ENCODE peak calls at places on chromosomes 5 and 9, in six cellular contexts. E is sigmoid colon, L is Peyer's patch, C is A549, Z is body of pancreas, O is prostate gland. N is an unnamed sample.

GRCh38 chr5:42840279-42840678 is 28.6 kb upstream of the SELENOP start:
- DNase-seq in E (peak; percentile 81), L (peak; percentile 57), C (no peak), Z (peak; percentile 27), O (peak; percentile 53), N (no peak)

GRCh38 chr9:126947529-126947928 is 32.9 kb downstream of the RALGPS1 start:
- DNase-seq in E (no peak), L (no peak), C (no peak), Z (no peak), O (no peak), N (no peak)

GRCh38 chr5:170228756-170229459 is 3.9 kb upstream of the C5orf58 start:
- DNase-seq in E (no peak), L (no peak), C (no peak), Z (no peak), O (no peak), N (no peak)

GRCh38 chr9:135000647-135001245 is 83.0 kb upstream of the FCN1 start:
- DNase-seq in E (no peak), L (no peak), C (peak; percentile 11), Z (no peak), O (no peak), N (no peak)

GRCh38 chr9:115653231-115653630 is 500.4 kb upstream of the PAPPA start:
- DNase-seq in E (peak; percentile 66), L (no peak), C (no peak), Z (no peak), O (no peak), N (no peak)

GRCh38 chr5:41908374-41909079 is 4.4 kb downstream of the RIMOC1 start:
- DNase-seq in E (no peak), L (no peak), C (no peak), Z (no peak), O (no peak), N (no peak)

GRCh38 chr5:6387970-6388369 is 9.6 kb upstream of the MED10 start:
- DNase-seq in E (no peak), L (no peak), C (no peak), Z (no peak), O (no peak), N (no peak)

GRCh38 chr5:167814828-167815227 is 476.6 kb upstream of the WWC1 start:
- DNase-seq in E (no peak), L (no peak), C (no peak), Z (no peak), O (no peak), N (no peak)

GRCh38 chr9:127059648-127060365 is 62.6 kb downstream of the ANGPTL2 start:
- DNase-seq in E (no peak), L (no peak), C (no peak), Z (no peak), O (no peak), N (no peak)

GRCh38 chr9:37039065-37039464 is 5.0 kb upstream of the PAX5 start:
- DNase-seq in E (no peak), L (no peak), C (no peak), Z (no peak), O (no peak), N (no peak)

GRCh38 chr9:94975480-94976452 is 249.3 kb downstream of the AOPEP start:
- DNase-seq in E (no peak), L (no peak), C (no peak), Z (no peak), O (no peak), N (no peak)

GRCh38 chr9:69675563-69675962 is 3.4 kb upstream of the APBA1 start:
- DNase-seq in E (no peak), L (no peak), C (no peak), Z (no peak), O (no peak), N (no peak)

GRCh38 chr5:141903261-141903660 is 20.4 kb upstream of the DELE1 start:
- DNase-seq in E (no peak), L (no peak), C (no peak), Z (no peak), O (no peak), N (no peak)

GRCh38 chr9:6805532-6805931 is 47.8 kb downstream of the KDM4C start:
- DNase-seq in E (no peak), L (no peak), C (peak; percentile 5), Z (no peak), O (no peak), N (no peak)

GRCh38 chr5:74837115-74837514 is 29.1 kb downstream of the FAM169A start:
- DNase-seq in E (no peak), L (no peak), C (no peak), Z (no peak), O (no peak), N (no peak)

GRCh38 chr9:34139477-34140146 is 13.1 kb upstream of the DCAF12 start:
- DNase-seq in E (no peak), L (no peak), C (peak; percentile 70), Z (peak; percentile 86), O (no peak), N (no peak)

GRCh38 chr5:56412601-56413379 is 179.7 kb upstream of the ANKRD55 start:
- DNase-seq in E (peak; percentile 80), L (peak; percentile 90), C (no peak), Z (no peak), O (peak; percentile 6), N (peak; percentile 91)

GRCh38 chr5:54753034-54753433 is 232.4 kb downstream of the ESM1 start:
- DNase-seq in E (no peak), L (no peak), C (no peak), Z (no peak), O (no peak), N (no peak)

GRCh38 chr5:69367697-69368279 is 1.5 kb downstream of the AK6 start:
- DNase-seq in E (no peak), L (no peak), C (no peak), Z (no peak), O (no peak), N (no peak)

DNA sequence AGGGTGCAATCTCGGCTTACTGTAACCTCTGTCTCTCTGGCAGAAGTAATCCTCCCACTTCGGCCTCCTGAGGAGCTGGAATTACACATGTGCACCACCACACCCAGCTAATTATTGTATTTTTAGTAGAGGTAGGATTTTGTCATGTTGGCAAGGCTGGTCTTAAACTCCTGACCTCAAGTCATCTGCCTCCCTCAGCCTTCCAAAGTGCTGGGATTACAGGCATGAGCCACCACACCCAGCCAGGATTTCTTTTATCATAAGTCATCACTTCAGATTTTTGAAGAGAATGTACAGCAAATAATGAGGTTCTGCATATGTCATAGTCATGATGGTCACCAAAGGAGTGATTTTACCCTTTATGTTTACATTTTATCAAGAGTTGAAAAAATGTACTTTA is 108.1 kb downstream of the GCNT1 start:
- DNase-seq in E (no peak), L (no peak), C (no peak), Z (no peak), O (no peak), N (no peak)
- H3K4me1 ChIP-seq in E (no peaks in the 10 kb centered on the region), L (no peaks in the 10 kb centered on the region), C (peaks cover 4% of the 10 kb centered on the region), Z (no peaks in the 10 kb centered on the region), O (no peaks in the 10 kb centered on the region), N (no peaks in the 10 kb centered on the region)

DNA sequence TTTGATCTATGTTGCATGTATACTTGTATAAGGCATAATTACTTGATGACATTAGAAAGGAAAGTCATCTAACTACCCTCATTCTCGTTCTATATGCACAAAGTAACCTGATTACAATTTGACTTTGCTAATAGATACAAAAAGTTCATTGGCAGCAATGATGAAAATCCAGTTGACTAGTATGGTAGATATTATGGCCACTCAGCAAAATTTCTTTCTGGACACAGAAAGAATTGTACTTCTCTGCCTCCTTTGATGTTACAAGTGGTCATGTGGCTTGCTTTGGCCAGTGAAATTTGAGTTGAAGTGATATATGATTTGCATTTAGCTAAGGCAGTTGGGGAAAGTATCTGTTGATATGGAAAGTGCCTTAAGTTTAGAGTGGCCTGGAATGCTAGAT is 723.7 kb upstream of the ARRDC3 start:
- DNase-seq in E (no peak), L (no peak), C (no peak), Z (no peak), O (no peak), N (no peak)
- TF ChIP-seq POLR2A in E (no peak), L (no peak), C (no peak), Z (no peak), O (no peak), N (no peak)

GRCh38 chr5:79754865-79755555 is 65.4 kb downstream of the CMYA5 start:
- DNase-seq in E (no peak), L (no peak), C (no peak), Z (no peak), O (no peak), N (no peak)

GRCh38 chr5:79759436-79759835 is 69.8 kb downstream of the CMYA5 start:
- DNase-seq in E (no peak), L (no peak), C (no peak), Z (no peak), O (no peak), N (no peak)

GRCh38 chr5:79762929-79763328 is 73.3 kb downstream of the CMYA5 start:
- DNase-seq in E (no peak), L (no peak), C (no peak), Z (no peak), O (no peak), N (no peak)

GRCh38 chr5:79756102-79756501 is 66.5 kb downstream of the CMYA5 start:
- DNase-seq in E (no peak), L (no peak), C (no peak), Z (no peak), O (no peak), N (no peak)

DNA sequence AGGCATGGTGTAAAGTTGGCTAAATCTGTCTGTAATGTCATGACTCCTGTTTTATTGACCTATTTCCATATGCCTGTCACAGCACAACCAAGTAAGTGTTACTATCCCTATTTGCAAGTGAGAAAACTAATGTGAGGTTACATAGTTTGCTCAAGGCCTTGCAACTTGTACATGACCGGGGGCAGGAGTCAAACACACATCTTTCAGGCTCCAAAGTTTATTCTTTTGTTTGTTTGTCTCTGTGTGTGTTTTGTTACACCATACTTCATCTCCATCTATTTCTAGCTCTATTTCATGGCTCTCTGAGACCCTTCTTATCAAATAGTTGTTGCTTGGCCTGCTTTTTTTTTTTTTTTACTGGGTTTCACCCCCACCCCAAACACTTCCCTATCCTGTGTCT is 70.2 kb downstream of the CMYA5 start:
- DNase-seq in E (no peak), L (no peak), C (no peak), Z (no peak), O (no peak), N (no peak)
- H3K4me1 ChIP-seq in E (no peaks in the 10 kb centered on the region), L (peaks cover 5% of the 10 kb centered on the region), C (no peaks in the 10 kb centered on the region), Z (peaks cover 5% of the 10 kb centered on the region), O (no peaks in the 10 kb centered on the region), N (no peaks in the 10 kb centered on the region)

DNA sequence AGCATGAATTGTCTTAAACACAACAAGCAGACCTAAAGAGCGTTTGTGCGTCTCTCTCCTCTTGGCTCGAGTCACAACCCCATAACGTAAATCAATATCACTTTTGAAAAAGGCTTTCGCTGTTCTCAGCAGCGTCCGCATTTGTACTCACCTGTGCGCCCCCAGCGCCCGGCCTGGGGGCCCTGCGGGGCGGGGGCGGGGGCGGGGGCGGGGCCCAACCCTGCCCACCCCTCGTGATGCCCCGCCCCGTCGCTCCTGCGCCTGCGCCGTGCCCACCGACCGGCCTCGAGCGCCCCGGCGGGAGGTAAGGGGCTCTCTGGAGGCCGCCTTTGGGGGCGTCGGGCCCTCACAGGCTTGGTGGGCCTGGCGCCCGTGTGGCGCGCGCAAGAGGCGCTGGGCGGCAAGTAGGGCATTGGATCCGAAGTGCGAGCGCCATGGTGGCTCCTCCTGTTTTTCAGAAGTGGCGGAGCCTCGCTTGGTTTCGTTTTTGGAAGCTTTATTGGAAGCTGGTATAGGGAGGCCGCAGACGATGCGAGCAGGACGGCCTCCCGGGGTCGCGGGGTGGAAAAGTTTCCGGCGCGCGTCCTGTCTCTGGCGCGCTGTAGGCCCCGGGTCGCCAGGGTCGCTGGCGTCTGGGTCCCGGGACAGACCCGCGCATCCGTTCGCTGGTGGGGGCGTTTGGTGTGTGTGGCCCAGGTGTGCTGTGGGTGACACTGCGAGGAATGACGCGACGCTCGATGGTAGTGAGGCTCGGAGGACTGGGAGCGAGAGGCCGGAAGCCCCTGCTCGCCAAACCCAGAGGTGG is at the start of gene STX17:
- DNase-seq in E (peak; percentile 81), L (peak; percentile 89), C (peak; percentile 75), Z (peak; percentile 76), O (peak; percentile 73), N (peak; percentile 94)
- TF ChIP-seq POLR2A in E (peak; percentile 69), L (peak; percentile 59), C (peak; percentile 75), Z (peak; percentile 93), O (peak; percentile 83), N (peak; percentile 63)

N was measured in spleen.